ENCODE peak calls at places on chromosome 20, in nine cellular contexts. Q, S, U, I, T, A, O, E and D are unnamed samples.

GRCh38 chr20:36408219-36408618 is 102.1 kb downstream of the DLGAP4 start:
- DNase-seq in Q (no peak), O (peak), E (no peak), S (no peak), T (no peak), I (peak), A (peak), U (peak), D (no peak)

GRCh38 chr20:58708246-58708931 is 15.8 kb downstream of the NPEPL1 start:
- DNase-seq in A (no peak), E (no peak), Q (no peak), I (no peak), S (peak), O (no peak), U (no peak), T (no peak), D (no peak)

GRCh38 chr20:24490598-24490997 is 21.2 kb downstream of the SYNDIG1 start:
- DNase-seq in S (no peak), O (no peak), A (no peak), E (no peak), U (no peak), I (no peak), Q (no peak), T (no peak), D (no peak)

GRCh38 chr20:63740501-63741353 is 1.2 kb downstream of the SLC2A4RG start:
- DNase-seq in O (peak), U (peak), Q (peak), T (peak), S (no peak), A (peak), I (peak), E (peak), D (peak)

GRCh38 chr20:18702736-18703135 is 110.8 kb upstream of the SCP2D1 start:
- DNase-seq in T (no peak), Q (no peak), I (peak), U (peak), E (peak), O (peak), S (no peak), A (no peak), D (no peak)

GRCh38 chr20:25116746-25117457 is 35.0 kb upstream of the VSX1 start:
- DNase-seq in I (no peak), A (no peak), S (no peak), E (no peak), U (no peak), Q (no peak), O (no peak), T (no peak), D (no peak)

GRCh38 chr20:11553603-11554002 is 364.1 kb upstream of the BTBD3 start:
- DNase-seq in T (no peak), O (no peak), E (no peak), U (peak), I (no peak), A (peak), S (no peak), Q (no peak), D (no peak)

GRCh38 chr20:57622579-57623381 is 2.6 kb upstream of the ZBP1 start:
- DNase-seq in Q (peak), E (no peak), O (peak), U (peak), A (peak), S (no peak), I (peak), T (peak), D (peak)

GRCh38 chr20:48035961-48036731 is 250.9 kb upstream of the SULF2 start:
- DNase-seq in U (no peak), A (no peak), E (no peak), S (no peak), Q (no peak), I (no peak), T (no peak), O (no peak), D (no peak)

GRCh38 chr20:11777861-11778570 is 139.7 kb upstream of the BTBD3 start:
- DNase-seq in A (peak), Q (no peak), I (no peak), S (no peak), E (peak), T (no peak), O (peak), U (peak), D (no peak)

GRCh38 chr20:20780127-20780822 is 67.8 kb upstream of the RALGAPA2 start:
- DNase-seq in A (no peak), Q (no peak), I (peak), E (no peak), T (no peak), S (no peak), U (peak), O (peak), D (no peak)

GRCh38 chr20:308427-309038 is 11.2 kb downstream of the ZCCHC3 start:
- DNase-seq in Q (no peak), U (no peak), S (no peak), T (peak), I (no peak), A (no peak), E (no peak), O (no peak), D (no peak)

GRCh38 chr20:32607727-32608663 is 22.9 kb upstream of the NOL4L start:
- DNase-seq in A (no peak), E (no peak), U (no peak), S (no peak), I (peak), O (no peak), Q (no peak), T (no peak), D (no peak)

GRCh38 chr20:1684872-1685271 is 27.3 kb upstream of the SIRPG start:
- DNase-seq in I (no peak), T (no peak), A (no peak), Q (no peak), U (no peak), S (no peak), E (no peak), O (no peak), D (no peak)

GRCh38 chr20:61343934-61344333 is 91.9 kb downstream of the CDH4 start:
- DNase-seq in E (no peak), T (no peak), U (no peak), I (no peak), S (no peak), O (no peak), Q (no peak), A (no peak), D (no peak)

GRCh38 chr20:2603816-2604505 is 48.5 kb upstream of the NOP56 start:
- DNase-seq in S (no peak), T (no peak), O (no peak), A (no peak), U (no peak), E (no peak), I (no peak), Q (no peak), D (no peak)

GRCh38 chr20:19889011-19889953 is 127.9 kb upstream of the NAA20 start:
- DNase-seq in O (peak), U (peak), A (peak), Q (no peak), T (peak), S (peak), I (peak), E (peak), D (no peak)

GRCh38 chr20:61449916-61450315 is 197.9 kb downstream of the CDH4 start:
- DNase-seq in I (no peak), O (no peak), E (no peak), U (no peak), Q (no peak), S (no peak), A (no peak), T (no peak), D (no peak)

GRCh38 chr20:57619053-57619831 is 984 bp downstream of the ZBP1 start:
- DNase-seq in I (no peak), U (no peak), Q (no peak), O (no peak), A (no peak), S (no peak), T (no peak), E (no peak), D (no peak)

GRCh38 chr20:32339116-32339515 is 19.0 kb upstream of the ASXL1 start:
- DNase-seq in A (no peak), S (no peak), I (no peak), E (no peak), U (no peak), T (no peak), O (no peak), Q (no peak), D (no peak)

GRCh38 chr20:59520814-59521213 is 83.5 kb upstream of the PHACTR3 start:
- DNase-seq in Q (no peak), A (no peak), S (no peak), E (no peak), I (no peak), T (no peak), U (no peak), O (no peak), D (no peak)

GRCh38 chr20:2042400-2042799 is 48.5 kb upstream of the PDYN start:
- DNase-seq in Q (no peak), I (no peak), O (no peak), S (no peak), T (no peak), A (no peak), U (peak), E (peak), D (peak)

GRCh38 chr20:33719277-33719988 is 677 bp downstream of the PXMP4 start:
- DNase-seq in A (no peak), E (no peak), I (no peak), O (no peak), U (peak), T (no peak), Q (no peak), S (no peak), D (no peak)

GRCh38 chr20:40688129-40689099 is 622 bp downstream of the MAFB start:
- DNase-seq in S (peak), I (peak), U (no peak), E (no peak), O (no peak), A (no peak), T (no peak), Q (no peak), D (no peak)
- H3K4me3 ChIP-seq in S (peak), I (peak), U (peak), E (peak), O (peak), A (peak), T (peak), Q (peak), D (peak)

GRCh38 chr20:4949833-4950178 is 51.5 kb downstream of the SLC23A2 start:
- DNase-seq in S (no peak), Q (peak), T (peak), I (no peak), O (peak), E (no peak), A (peak), U (peak), D (no peak)
- H3K4me3 ChIP-seq in S (peak), Q (no peak), T (no peak), I (no peak), O (no peak), E (no peak), A (no peak), U (no peak), D (peak)

GRCh38 chr20:51121272-51121671 is 98.4 kb upstream of the KCNG1 start:
- DNase-seq in E (no peak), S (no peak), O (no peak), I (no peak), T (peak), Q (no peak), U (no peak), A (no peak), D (no peak)

GRCh38 chr20:51120438-51120837 is 97.5 kb upstream of the KCNG1 start:
- DNase-seq in U (no peak), E (no peak), I (no peak), A (no peak), Q (no peak), O (no peak), S (no peak), T (no peak), D (no peak)

GRCh38 chr20:51125095-51125494 is 102.2 kb upstream of the KCNG1 start:
- DNase-seq in Q (no peak), I (no peak), E (no peak), U (no peak), T (no peak), O (no peak), S (no peak), A (no peak), D (no peak)

GRCh38 chr20:51121901-51122412 is 99.0 kb upstream of the KCNG1 start:
- DNase-seq in E (no peak), S (no peak), Q (no peak), U (peak), A (no peak), O (no peak), T (no peak), I (no peak), D (no peak)

DNA sequence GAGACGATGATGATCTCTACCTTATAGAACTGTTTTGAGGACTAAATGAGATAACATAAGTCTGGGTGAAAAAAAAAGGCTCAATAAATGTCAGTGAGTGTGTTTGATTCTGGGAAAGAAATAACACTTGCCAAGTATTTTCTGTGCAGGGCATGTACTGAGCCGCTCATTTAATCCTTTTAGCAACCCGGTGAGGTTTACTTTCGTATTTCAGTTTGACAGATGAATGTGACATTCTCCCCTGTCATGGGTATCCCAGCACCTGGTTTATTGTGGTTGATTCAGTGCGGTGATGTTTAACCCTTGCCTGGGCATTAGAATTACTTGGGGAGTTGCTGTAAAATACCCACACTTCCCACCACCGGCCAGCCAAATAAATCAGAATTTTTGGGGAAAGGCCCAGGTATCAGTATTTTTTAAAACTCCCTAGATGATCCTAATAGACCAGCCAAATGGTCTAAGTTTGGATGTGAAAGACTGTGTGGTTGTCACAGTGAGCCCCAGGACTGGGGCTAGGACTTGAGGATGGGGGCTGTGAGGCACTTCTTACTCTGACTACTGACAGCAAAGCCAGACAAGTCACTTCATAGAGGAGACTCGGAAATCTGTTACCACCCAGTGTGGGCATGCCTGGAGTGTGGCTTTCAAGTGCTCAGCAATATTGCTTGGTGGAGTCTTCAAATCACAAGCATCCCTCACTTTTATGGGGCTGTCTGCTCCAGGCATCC is 100.2 kb upstream of the KCNG1 start:
- DNase-seq in A (no peak), Q (no peak), S (no peak), T (no peak), I (no peak), O (no peak), E (no peak), U (no peak), D (no peak)
- H3K4me3 ChIP-seq in A (no peak), Q (no peak), S (no peak), T (no peak), I (no peak), O (no peak), E (no peak), U (no peak), D (no peak)

GRCh38 chr20:44581515-44581914 is 864 bp upstream of the PKIG start:
- DNase-seq in E (no peak), O (peak), Q (no peak), I (no peak), S (no peak), A (peak), T (no peak), U (peak), D (no peak)
- H3K4me3 ChIP-seq in E (no peak), O (no peak), Q (no peak), I (no peak), S (no peak), A (no peak), T (no peak), U (no peak), D (no peak)